ENCODE peak calls at places on chromosomes 12 and 14, in five cellular contexts. One of them, this sample, is unnamed.

GRCh38 chr14:104735830-104736642 is 12.0 kb downstream of the ADSS1 start:
- DNase-seq in bronchial epithelial cell: peak
- DNase-seq in right lobe of liver: peak
- DNase-seq in activated B cell treated with CpG ODN at 0.5 μM for 24 hours: no peak
- DNase-seq in AG10803: peak
- DNase-seq in this sample: peak

GRCh38 chr14:67722293-67722692 is 20.6 kb downstream of the RDH12 start:
- DNase-seq in bronchial epithelial cell: no peak
- DNase-seq in right lobe of liver: peak
- DNase-seq in activated B cell treated with CpG ODN at 0.5 μM for 24 hours: no peak
- DNase-seq in AG10803: peak
- DNase-seq in this sample: no peak

GRCh38 chr12:89707992-89708792 is 446 bp downstream of the ATP2B1 start:
- DNase-seq in bronchial epithelial cell: no peak
- DNase-seq in right lobe of liver: peak
- DNase-seq in activated B cell treated with CpG ODN at 0.5 μM for 24 hours: peak
- DNase-seq in AG10803: no peak
- DNase-seq in this sample: peak

GRCh38 chr14:69077841-69078240 is 75.1 kb downstream of the DCAF5 start:
- DNase-seq in bronchial epithelial cell: peak
- DNase-seq in right lobe of liver: no peak
- DNase-seq in activated B cell treated with CpG ODN at 0.5 μM for 24 hours: no peak
- DNase-seq in AG10803: peak
- DNase-seq in this sample: no peak

GRCh38 chr12:82470906-82471512 is 112.7 kb downstream of the METTL25 start:
- DNase-seq in bronchial epithelial cell: no peak
- DNase-seq in right lobe of liver: no peak
- DNase-seq in activated B cell treated with CpG ODN at 0.5 μM for 24 hours: no peak
- DNase-seq in AG10803: peak
- DNase-seq in this sample: no peak

GRCh38 chr14:104445086-104445485 is 134.5 kb upstream of the C14orf180 start:
- DNase-seq in bronchial epithelial cell: no peak
- DNase-seq in right lobe of liver: peak
- DNase-seq in activated B cell treated with CpG ODN at 0.5 μM for 24 hours: no peak
- DNase-seq in AG10803: no peak
- DNase-seq in this sample: peak

GRCh38 chr12:607541-608001 is 55.7 kb downstream of the NINJ2 start:
- DNase-seq in bronchial epithelial cell: peak
- DNase-seq in right lobe of liver: peak
- DNase-seq in activated B cell treated with CpG ODN at 0.5 μM for 24 hours: no peak
- DNase-seq in AG10803: no peak
- DNase-seq in this sample: no peak

GRCh38 chr14:94173471-94173884 is 644 bp upstream of the PPP4R4 start:
- DNase-seq in bronchial epithelial cell: no peak
- DNase-seq in right lobe of liver: no peak
- DNase-seq in activated B cell treated with CpG ODN at 0.5 μM for 24 hours: no peak
- DNase-seq in AG10803: no peak
- DNase-seq in this sample: no peak

GRCh38 chr14:60893916-60894315 is 87.0 kb downstream of the TRMT5 start:
- DNase-seq in bronchial epithelial cell: no peak
- DNase-seq in right lobe of liver: no peak
- DNase-seq in activated B cell treated with CpG ODN at 0.5 μM for 24 hours: no peak
- DNase-seq in AG10803: no peak
- DNase-seq in this sample: no peak

GRCh38 chr12:112676526-112676925 is 115.0 kb upstream of the RPH3A start:
- DNase-seq in bronchial epithelial cell: no peak
- DNase-seq in right lobe of liver: no peak
- DNase-seq in activated B cell treated with CpG ODN at 0.5 μM for 24 hours: no peak
- DNase-seq in AG10803: no peak
- DNase-seq in this sample: no peak

GRCh38 chr14:102823546-102823945 is 46.3 kb downstream of the TRAF3 start:
- DNase-seq in bronchial epithelial cell: no peak
- DNase-seq in right lobe of liver: no peak
- DNase-seq in activated B cell treated with CpG ODN at 0.5 μM for 24 hours: no peak
- DNase-seq in AG10803: no peak
- DNase-seq in this sample: no peak

GRCh38 chr14:68403191-68403781 is 389.6 kb downstream of the ZFP36L1 start:
- DNase-seq in bronchial epithelial cell: no peak
- DNase-seq in right lobe of liver: no peak
- DNase-seq in activated B cell treated with CpG ODN at 0.5 μM for 24 hours: no peak
- DNase-seq in AG10803: peak
- DNase-seq in this sample: no peak

GRCh38 chr12:3328571-3328970 is 162.4 kb upstream of the PRMT8 start:
- DNase-seq in bronchial epithelial cell: no peak
- DNase-seq in right lobe of liver: no peak
- DNase-seq in activated B cell treated with CpG ODN at 0.5 μM for 24 hours: no peak
- DNase-seq in AG10803: no peak
- DNase-seq in this sample: no peak

GRCh38 chr12:122862872-122863701 is 27.8 kb downstream of the HIP1R start:
- DNase-seq in bronchial epithelial cell: no peak
- DNase-seq in right lobe of liver: peak
- DNase-seq in activated B cell treated with CpG ODN at 0.5 μM for 24 hours: no peak
- DNase-seq in AG10803: no peak
- DNase-seq in this sample: peak

GRCh38 chr14:73825551-73826188 is 26.0 kb upstream of the PTGR2 start:
- DNase-seq in bronchial epithelial cell: peak
- DNase-seq in right lobe of liver: peak
- DNase-seq in activated B cell treated with CpG ODN at 0.5 μM for 24 hours: peak
- DNase-seq in AG10803: peak
- DNase-seq in this sample: peak

GRCh38 chr12:28253175-28253641 is 63.0 kb downstream of the CCDC91 start:
- DNase-seq in bronchial epithelial cell: peak
- DNase-seq in right lobe of liver: no peak
- DNase-seq in activated B cell treated with CpG ODN at 0.5 μM for 24 hours: no peak
- DNase-seq in AG10803: no peak
- DNase-seq in this sample: no peak

GRCh38 chr14:82855912-82856381 is 1322.3 kb upstream of the SEL1L start:
- DNase-seq in bronchial epithelial cell: peak
- DNase-seq in right lobe of liver: no peak
- DNase-seq in activated B cell treated with CpG ODN at 0.5 μM for 24 hours: no peak
- DNase-seq in AG10803: peak
- DNase-seq in this sample: no peak

DNA sequence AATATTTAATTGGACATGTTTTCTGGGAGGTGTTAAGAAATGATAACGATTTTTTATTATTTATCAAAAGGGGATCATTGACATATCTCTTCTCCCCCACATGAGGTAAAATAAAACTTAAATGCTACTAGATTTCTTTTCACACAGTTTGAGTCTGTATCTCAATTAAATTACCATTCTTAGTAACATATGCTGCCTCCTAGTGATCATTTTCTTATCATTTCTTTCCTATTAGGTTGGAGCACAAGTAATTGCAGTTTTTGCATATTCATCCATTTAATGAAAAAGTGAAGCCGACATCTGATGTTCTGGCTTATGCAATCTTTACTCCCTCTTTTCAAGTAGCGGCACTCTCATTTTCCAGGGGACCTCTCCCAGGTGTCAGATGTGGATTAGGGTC is 24.9 kb downstream of the PUS7L start:
- DNase-seq in bronchial epithelial cell: no peak
- DNase-seq in right lobe of liver: no peak
- DNase-seq in activated B cell treated with CpG ODN at 0.5 μM for 24 hours: no peak
- DNase-seq in AG10803: no peak
- DNase-seq in this sample: no peak
- TF ChIP-seq CTCF in bronchial epithelial cell: peak
- TF ChIP-seq CTCF in right lobe of liver: no peak
- TF ChIP-seq CTCF in activated B cell treated with CpG ODN at 0.5 μM for 24 hours: no peak
- TF ChIP-seq CTCF in AG10803: no peak
- TF ChIP-seq CTCF in this sample: no peak

GRCh38 chr12:25327321-25327720 is 76.6 kb upstream of the KRAS start:
- DNase-seq in bronchial epithelial cell: no peak
- DNase-seq in right lobe of liver: no peak
- DNase-seq in activated B cell treated with CpG ODN at 0.5 μM for 24 hours: no peak
- DNase-seq in AG10803: no peak
- DNase-seq in this sample: no peak
- TF ChIP-seq CTCF in bronchial epithelial cell: no peak
- TF ChIP-seq CTCF in right lobe of liver: no peak
- TF ChIP-seq CTCF in activated B cell treated with CpG ODN at 0.5 μM for 24 hours: no peak
- TF ChIP-seq CTCF in AG10803: no peak
- TF ChIP-seq CTCF in this sample: no peak

GRCh38 chr12:47801170-47801903 is 18.4 kb downstream of the HDAC7 start:
- DNase-seq in bronchial epithelial cell: no peak
- DNase-seq in right lobe of liver: no peak
- DNase-seq in activated B cell treated with CpG ODN at 0.5 μM for 24 hours: no peak
- DNase-seq in AG10803: no peak
- DNase-seq in this sample: peak
- TF ChIP-seq CTCF in bronchial epithelial cell: peak
- TF ChIP-seq CTCF in right lobe of liver: peak
- TF ChIP-seq CTCF in activated B cell treated with CpG ODN at 0.5 μM for 24 hours: no peak
- TF ChIP-seq CTCF in AG10803: peak
- TF ChIP-seq CTCF in this sample: no peak

DNA sequence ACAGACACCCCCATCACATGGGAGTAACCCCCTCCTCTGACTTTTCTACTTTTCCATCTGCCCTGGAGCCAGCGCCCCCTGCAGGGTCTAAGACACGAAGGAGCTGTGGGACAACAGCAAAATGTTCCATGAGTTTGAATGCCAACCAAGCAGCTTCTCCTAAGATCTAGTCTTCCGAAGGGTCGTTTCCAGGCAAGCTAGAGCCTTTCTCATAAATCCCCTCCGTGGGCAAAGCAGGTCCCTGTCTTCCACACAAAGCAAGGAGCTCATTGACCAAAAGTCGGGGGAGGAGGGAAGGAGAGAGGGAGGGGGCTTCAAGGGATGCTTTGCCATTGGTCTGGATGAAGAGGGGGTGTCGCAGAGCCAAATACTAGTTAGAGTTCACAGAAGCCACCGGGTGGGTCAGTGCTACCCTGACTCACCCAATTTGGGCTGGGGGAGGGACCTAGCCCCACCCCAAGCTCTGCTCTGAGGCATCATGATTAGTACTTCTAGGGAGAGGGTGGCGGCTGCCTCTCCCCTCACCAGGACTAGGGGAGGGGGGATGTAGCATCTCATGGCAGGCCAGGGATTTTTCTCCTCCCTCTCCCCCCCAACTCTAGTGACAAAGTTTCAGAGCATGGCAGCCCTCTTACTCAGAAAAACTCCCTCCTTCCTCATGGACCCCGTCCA is 1.6 kb downstream of the MSI1 start:
- DNase-seq in bronchial epithelial cell: no peak
- DNase-seq in right lobe of liver: no peak
- DNase-seq in activated B cell treated with CpG ODN at 0.5 μM for 24 hours: no peak
- DNase-seq in AG10803: no peak
- DNase-seq in this sample: no peak
- TF ChIP-seq CTCF in bronchial epithelial cell: peak
- TF ChIP-seq CTCF in right lobe of liver: no peak
- TF ChIP-seq CTCF in activated B cell treated with CpG ODN at 0.5 μM for 24 hours: no peak
- TF ChIP-seq CTCF in AG10803: peak
- TF ChIP-seq CTCF in this sample: peak

GRCh38 chr14:95345032-95345431 is 25.3 kb upstream of the CLMN start:
- DNase-seq in bronchial epithelial cell: no peak
- DNase-seq in right lobe of liver: no peak
- DNase-seq in activated B cell treated with CpG ODN at 0.5 μM for 24 hours: no peak
- DNase-seq in AG10803: no peak
- DNase-seq in this sample: no peak

GRCh38 chr14:95346820-95347219 is 27.1 kb upstream of the CLMN start:
- DNase-seq in bronchial epithelial cell: no peak
- DNase-seq in right lobe of liver: no peak
- DNase-seq in activated B cell treated with CpG ODN at 0.5 μM for 24 hours: no peak
- DNase-seq in AG10803: no peak
- DNase-seq in this sample: no peak

GRCh38 chr14:95346266-95346665 is 26.6 kb upstream of the CLMN start:
- DNase-seq in bronchial epithelial cell: no peak
- DNase-seq in right lobe of liver: no peak
- DNase-seq in activated B cell treated with CpG ODN at 0.5 μM for 24 hours: no peak
- DNase-seq in AG10803: no peak
- DNase-seq in this sample: no peak

GRCh38 chr14:95349241-95349640 is 29.5 kb upstream of the CLMN start:
- DNase-seq in bronchial epithelial cell: no peak
- DNase-seq in right lobe of liver: no peak
- DNase-seq in activated B cell treated with CpG ODN at 0.5 μM for 24 hours: no peak
- DNase-seq in AG10803: no peak
- DNase-seq in this sample: no peak

GRCh38 chr14:95348395-95349080 is 28.8 kb upstream of the CLMN start:
- DNase-seq in bronchial epithelial cell: no peak
- DNase-seq in right lobe of liver: no peak
- DNase-seq in activated B cell treated with CpG ODN at 0.5 μM for 24 hours: no peak
- DNase-seq in AG10803: no peak
- DNase-seq in this sample: no peak
- TF ChIP-seq CTCF in bronchial epithelial cell: no peak
- TF ChIP-seq CTCF in right lobe of liver: no peak
- TF ChIP-seq CTCF in activated B cell treated with CpG ODN at 0.5 μM for 24 hours: no peak
- TF ChIP-seq CTCF in AG10803: no peak
- TF ChIP-seq CTCF in this sample: no peak

DNA sequence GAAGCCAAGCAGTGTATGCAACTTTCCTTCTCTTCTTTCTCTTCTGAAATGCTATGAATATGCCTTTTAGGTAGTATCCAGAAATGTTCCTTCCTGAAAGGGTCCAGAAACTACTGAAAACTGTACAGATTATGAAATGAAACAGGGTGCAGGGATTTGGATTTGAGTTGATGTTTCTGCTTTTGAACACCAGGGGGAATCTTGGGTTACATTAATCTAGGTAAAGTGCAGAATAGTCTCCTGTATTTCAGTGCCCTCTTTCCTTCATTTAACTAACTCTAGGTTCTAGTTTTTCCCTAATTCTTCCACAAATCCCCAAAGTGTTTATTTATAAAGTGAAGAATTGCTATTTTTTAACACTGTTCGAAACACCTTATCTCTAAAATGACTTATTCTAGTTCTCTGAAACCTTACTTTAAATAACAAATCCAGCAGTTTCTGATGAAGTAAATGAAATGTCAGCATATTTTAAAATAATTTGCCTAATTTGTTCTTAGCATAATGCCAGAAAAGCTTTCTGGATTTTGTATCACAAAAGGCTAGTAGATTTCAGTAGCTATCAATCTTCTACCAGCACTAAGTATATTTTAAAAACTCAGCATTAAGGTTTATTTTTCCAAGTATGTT is 111.9 kb downstream of the LRRK2 start:
- DNase-seq in bronchial epithelial cell: peak
- DNase-seq in right lobe of liver: no peak
- DNase-seq in activated B cell treated with CpG ODN at 0.5 μM for 24 hours: no peak
- DNase-seq in AG10803: peak
- DNase-seq in this sample: no peak
- TF ChIP-seq CTCF in bronchial epithelial cell: peak
- TF ChIP-seq CTCF in right lobe of liver: peak
- TF ChIP-seq CTCF in activated B cell treated with CpG ODN at 0.5 μM for 24 hours: no peak
- TF ChIP-seq CTCF in AG10803: peak
- TF ChIP-seq CTCF in this sample: peak

This sample was measured in CD14-positive monocyte.